ENCODE peak calls at places on chromosomes 6 and 20, in ten cellular contexts. Y is fibroblast of pulmonary artery; S is activated gamma-delta T cell treated with Interleukin-2 at 50 U/mL for 16 hours; N is amygdala; E is RWPE1; U is stimulated activated CD8-positive, alpha-beta memory T cell treated with anti-CD3 and anti-CD28 coated beads, Interleukin-7, amount 100 ng/mL, for 4 hours; T is lower lobe of right lung; M is activated naive CD4-positive, alpha-beta T cell; X is NCI-H2081; P is WTC11. O is an unnamed sample.
A peak's percentile ranks its signal among the peaks of the same experiment; 100 is the strongest.

GRCh38 chr6:108526739-108527174 is 34.0 kb upstream of the FOXO3 start:
- DNase-seq in Y (peak; percentile 69), S (no peak), N (no peak), E (peak; percentile 41), U (no peak), T (no peak), M (no peak), X (no peak), P (no peak), O (peak; percentile 43)

GRCh38 chr6:155079985-155080452 is 84.9 kb downstream of the TIAM2 start:
- DNase-seq in Y (no peak), S (no peak), N (no peak), E (no peak), U (no peak), T (no peak), M (no peak), X (no peak), P (no peak), O (no peak)

GRCh38 chr6:47200536-47201334 is 109.0 kb downstream of the TNFRSF21 start:
- DNase-seq in Y (no peak), S (no peak), N (no peak), E (peak; percentile 26), U (no peak), T (no peak), M (no peak), X (no peak), P (no peak), O (no peak)

GRCh38 chr6:34658605-34659218 is 37.9 kb downstream of the ILRUN start:
- DNase-seq in Y (no peak), S (no peak), N (no peak), E (no peak), U (no peak), T (no peak), M (no peak), X (no peak), P (no peak), O (no peak)

GRCh38 chr6:166814386-166814785 is 142.0 kb downstream of the RNASET2 start:
- DNase-seq in Y (no peak), S (no peak), N (no peak), E (no peak), U (no peak), T (no peak), M (no peak), X (no peak), P (no peak), O (no peak)

GRCh38 chr20:24443436-24443835 is 26.0 kb upstream of the SYNDIG1 start:
- DNase-seq in Y (no peak), S (no peak), N (no peak), E (no peak), U (no peak), T (no peak), M (no peak), X (no peak), P (peak; percentile 63), O (no peak)

GRCh38 chr6:110878751-110879539 is 4.4 kb downstream of the AMD1 start:
- DNase-seq in Y (peak; percentile 64), S (no peak), N (peak; percentile 17), E (no peak), U (peak; percentile 15), T (no peak), M (no peak), X (peak; percentile 14), P (peak; percentile 48), O (peak; percentile 70)

GRCh38 chr6:15288856-15289255 is 43.0 kb downstream of the JARID2 start:
- DNase-seq in Y (no peak), S (no peak), N (no peak), E (no peak), U (no peak), T (no peak), M (no peak), X (no peak), P (no peak), O (no peak)

GRCh38 chr6:90442366-90442765 is 144.5 kb downstream of the MAP3K7 start:
- DNase-seq in Y (peak; percentile 7), S (no peak), N (no peak), E (no peak), U (no peak), T (no peak), M (no peak), X (no peak), P (no peak), O (no peak)

GRCh38 chr6:13355043-13355945 is 27.0 kb upstream of the TBC1D7 start:
- DNase-seq in Y (peak; percentile 96), S (no peak), N (no peak), E (peak; percentile 78), U (no peak), T (no peak), M (no peak), X (no peak), P (no peak), O (no peak)

GRCh38 chr6:118216751-118217150 is 309.7 kb downstream of the SLC35F1 start:
- DNase-seq in Y (no peak), S (no peak), N (no peak), E (peak; percentile 8), U (no peak), T (no peak), M (no peak), X (no peak), P (no peak), O (no peak)

GRCh38 chr20:37968726-37969401 is 64.4 kb downstream of the TTI1 start:
- DNase-seq in Y (no peak), S (no peak), N (no peak), E (no peak), U (no peak), T (no peak), M (no peak), X (no peak), P (no peak), O (no peak)

GRCh38 chr6:63066053-63066704 is 145.1 kb upstream of the FKBP1C start:
- DNase-seq in Y (no peak), S (no peak), N (no peak), E (no peak), U (no peak), T (no peak), M (no peak), X (no peak), P (no peak), O (no peak)

GRCh38 chr20:33499347-33499746 is 9.5 kb downstream of the CBFA2T2 start:
- DNase-seq in Y (no peak), S (no peak), N (no peak), E (no peak), U (no peak), T (no peak), M (no peak), X (no peak), P (no peak), O (no peak)

GRCh38 chr20:34061695-34062094 is 50.3 kb downstream of the EIF2S2 start:
- DNase-seq in Y (no peak), S (no peak), N (no peak), E (no peak), U (no peak), T (no peak), M (no peak), X (no peak), P (no peak), O (no peak)

GRCh38 chr6:31900917-31901414 is 920 bp downstream of the ZBTB12 start:
- DNase-seq in Y (no peak), S (no peak), N (no peak), E (no peak), U (no peak), T (no peak), M (no peak), X (no peak), P (peak; percentile 40), O (no peak)